ENCODE peak calls at places on chromosomes 13 and 19, in nine cellular contexts. H, M, X, I, T, A, K, E and G are unnamed samples.

GRCh38 chr19:56217039-56217949 is 15.2 kb downstream of the ZSCAN5C start:
- DNase-seq in H (peak; percentile 35), M (no peak), X (peak; percentile 48), I (no peak), T (no peak), A (peak; percentile 13), K (no peak), E (no peak), G (peak; percentile 1)

GRCh38 chr19:11338569-11339253 is 746 bp downstream of the RAB3D start:
- DNase-seq in H (no peak), M (peak; percentile 51), X (no peak), I (no peak), T (no peak), A (no peak), K (no peak), E (no peak), G (no peak)

GRCh38 chr19:46838160-46838559 is 12.5 kb downstream of the AP2S1 start:
- DNase-seq in H (no peak), M (no peak), X (no peak), I (no peak), T (no peak), A (no peak), K (no peak), E (no peak), G (no peak)

GRCh38 chr19:6271721-6272410 is 7.9 kb downstream of the MLLT1 start:
- DNase-seq in H (peak; percentile 77), M (peak; percentile 58), X (peak; percentile 77), I (peak; percentile 69), T (no peak), A (no peak), K (no peak), E (no peak), G (peak; percentile 46)

GRCh38 chr13:75494491-75494890 is 12.5 kb upstream of the TBC1D4 start:
- DNase-seq in H (peak; percentile 54), M (no peak), X (no peak), I (no peak), T (no peak), A (no peak), K (no peak), E (no peak), G (no peak)

GRCh38 chr19:19820774-19821315 is 705 bp downstream of the ZNF506 start:
- DNase-seq in H (peak; percentile 1), M (no peak), X (no peak), I (no peak), T (no peak), A (no peak), K (no peak), E (no peak), G (no peak)

GRCh38 chr19:44972802-44973201 is 17.6 kb downstream of the CLPTM1 start:
- DNase-seq in H (no peak), M (no peak), X (no peak), I (no peak), T (no peak), A (no peak), K (no peak), E (no peak), G (no peak)

GRCh38 chr19:47227347-47228167 is 3.4 kb downstream of the BBC3 start:
- DNase-seq in H (peak; percentile 98), M (peak; percentile 91), X (peak; percentile 97), I (no peak), T (peak; percentile 39), A (peak; percentile 95), K (no peak), E (peak; percentile 76), G (peak; percentile 80)

GRCh38 chr13:79779761-79780160 is 298.8 kb downstream of the NDFIP2 start:
- DNase-seq in H (peak; percentile 11), M (peak; percentile 43), X (peak; percentile 60), I (no peak), T (no peak), A (no peak), K (no peak), E (no peak), G (peak; percentile 44)

GRCh38 chr13:44912617-44913016 is 76.7 kb downstream of the NUFIP1 start:
- DNase-seq in H (no peak), M (no peak), X (no peak), I (no peak), T (no peak), A (no peak), K (no peak), E (no peak), G (no peak)

GRCh38 chr13:101892296-101892695 is 439.8 kb downstream of the ITGBL1 start:
- DNase-seq in H (no peak), M (no peak), X (no peak), I (no peak), T (no peak), A (no peak), K (no peak), E (no peak), G (no peak)

GRCh38 chr19:13024958-13025653 is 29.8 kb downstream of the NFIX start:
- DNase-seq in H (peak; percentile 18), M (peak; percentile 61), X (no peak), I (no peak), T (no peak), A (no peak), K (no peak), E (no peak), G (no peak)

GRCh38 chr13:30191491-30192100 is 115.8 kb downstream of the KATNAL1 start:
- DNase-seq in H (peak; percentile 56), M (no peak), X (no peak), I (no peak), T (no peak), A (no peak), K (no peak), E (no peak), G (no peak)

GRCh38 chr19:35760711-35761349 is 2.9 kb downstream of the PROSER3 start:
- DNase-seq in H (peak; percentile 29), M (no peak), X (no peak), I (no peak), T (no peak), A (no peak), K (no peak), E (no peak), G (no peak)

GRCh38 chr13:73466561-73466960 is 407.8 kb downstream of the KLF5 start:
- DNase-seq in H (no peak), M (no peak), X (no peak), I (no peak), T (no peak), A (no peak), K (no peak), E (no peak), G (no peak)

GRCh38 chr13:90382425-90382824 is 965.1 kb upstream of the MIR17HG start:
- DNase-seq in H (no peak), M (no peak), X (no peak), I (no peak), T (no peak), A (no peak), K (no peak), E (no peak), G (no peak)

GRCh38 chr13:35157143-35157755 is 215.2 kb downstream of the NBEA start:
- DNase-seq in H (peak; percentile 55), M (peak; percentile 47), X (no peak), I (no peak), T (no peak), A (peak; percentile 44), K (no peak), E (no peak), G (no peak)

GRCh38 chr19:51503428-51503827 is 1.8 kb upstream of the SIGLEC12 start:
- DNase-seq in H (no peak), M (no peak), X (no peak), I (no peak), T (no peak), A (no peak), K (no peak), E (no peak), G (no peak)

GRCh38 chr13:80337706-80338105 is 3.2 kb downstream of the SPRY2 start:
- DNase-seq in H (no peak), M (no peak), X (no peak), I (no peak), T (no peak), A (no peak), K (no peak), E (no peak), G (no peak)

GRCh38 chr13:113978741-113979481 is 5.0 kb upstream of the C13orf46 start:
- DNase-seq in H (no peak), M (no peak), X (peak; percentile 29), I (no peak), T (no peak), A (no peak), K (no peak), E (no peak), G (no peak)